ENCODE peak calls at places on chromosomes 11 and 22, in eight cellular contexts. One of them, this sample, is unnamed.
A peak's percentile ranks its signal among the peaks of the same experiment; 100 is the strongest.

GRCh38 chr22:43562843-43563242 is 151.0 kb downstream of the MPPED1 start:
- DNase-seq in iPS-NIHi11: peak; percentile 35
- DNase-seq in T-helper 2 cell: no peak
- DNase-seq in effector memory CD8-positive, alpha-beta T cell: no peak
- DNase-seq in T-helper 1 cell: no peak
- DNase-seq in T-helper 9 cell: no peak
- DNase-seq in NCI-H1436: no peak
- DNase-seq in AML-193: no peak
- DNase-seq in this sample: no peak

GRCh38 chr11:88420165-88420781 is 82.7 kb upstream of the CTSC start:
- DNase-seq in AML-193: peak; percentile 84
- DNase-seq in T-helper 1 cell: no peak
- DNase-seq in T-helper 9 cell: no peak
- DNase-seq in effector memory CD8-positive, alpha-beta T cell: no peak
- DNase-seq in NCI-H1436: no peak
- DNase-seq in iPS-NIHi11: no peak
- DNase-seq in T-helper 2 cell: no peak
- DNase-seq in this sample: no peak

GRCh38 chr22:20015971-20016733 is 471 bp downstream of the ARVCF start:
- DNase-seq in NCI-H1436: no peak
- DNase-seq in T-helper 1 cell: peak; percentile 19
- DNase-seq in T-helper 2 cell: peak; percentile 17
- DNase-seq in iPS-NIHi11: peak; percentile 70
- DNase-seq in AML-193: no peak
- DNase-seq in T-helper 9 cell: peak; percentile 22
- DNase-seq in effector memory CD8-positive, alpha-beta T cell: no peak
- DNase-seq in this sample: peak; percentile 86

GRCh38 chr11:63931045-63931444 is 7.8 kb upstream of the NAA40 start:
- DNase-seq in AML-193: no peak
- DNase-seq in T-helper 2 cell: no peak
- DNase-seq in effector memory CD8-positive, alpha-beta T cell: no peak
- DNase-seq in T-helper 9 cell: no peak
- DNase-seq in NCI-H1436: no peak
- DNase-seq in iPS-NIHi11: no peak
- DNase-seq in T-helper 1 cell: no peak
- DNase-seq in this sample: peak; percentile 85

GRCh38 chr11:125267548-125267947 is 103.0 kb downstream of the PKNOX2 start:
- DNase-seq in T-helper 1 cell: no peak
- DNase-seq in NCI-H1436: no peak
- DNase-seq in T-helper 9 cell: no peak
- DNase-seq in T-helper 2 cell: no peak
- DNase-seq in AML-193: no peak
- DNase-seq in iPS-NIHi11: no peak
- DNase-seq in effector memory CD8-positive, alpha-beta T cell: no peak
- DNase-seq in this sample: no peak

GRCh38 chr11:18618341-18619025 is 15.7 kb downstream of the SPTY2D1 start:
- DNase-seq in T-helper 1 cell: no peak
- DNase-seq in T-helper 9 cell: no peak
- DNase-seq in AML-193: no peak
- DNase-seq in effector memory CD8-positive, alpha-beta T cell: no peak
- DNase-seq in NCI-H1436: no peak
- DNase-seq in T-helper 2 cell: no peak
- DNase-seq in iPS-NIHi11: no peak
- DNase-seq in this sample: no peak

GRCh38 chr22:43886231-43886630 is 5.6 kb downstream of the PNPLA5 start:
- DNase-seq in T-helper 1 cell: no peak
- DNase-seq in effector memory CD8-positive, alpha-beta T cell: no peak
- DNase-seq in T-helper 9 cell: no peak
- DNase-seq in NCI-H1436: no peak
- DNase-seq in AML-193: no peak
- DNase-seq in iPS-NIHi11: no peak
- DNase-seq in T-helper 2 cell: no peak
- DNase-seq in this sample: peak; percentile 24

GRCh38 chr22:24230911-24231656 is 13.8 kb downstream of the GGT5 start:
- DNase-seq in T-helper 9 cell: peak; percentile 63
- DNase-seq in effector memory CD8-positive, alpha-beta T cell: peak; percentile 59
- DNase-seq in iPS-NIHi11: peak; percentile 92
- DNase-seq in AML-193: no peak
- DNase-seq in T-helper 2 cell: peak; percentile 52
- DNase-seq in NCI-H1436: peak; percentile 17
- DNase-seq in T-helper 1 cell: peak; percentile 38
- DNase-seq in this sample: no peak

GRCh38 chr22:44326549-44326881 is 13.8 kb upstream of the SHISAL1 start:
- DNase-seq in effector memory CD8-positive, alpha-beta T cell: no peak
- DNase-seq in T-helper 1 cell: no peak
- DNase-seq in iPS-NIHi11: no peak
- DNase-seq in T-helper 9 cell: no peak
- DNase-seq in T-helper 2 cell: no peak
- DNase-seq in NCI-H1436: no peak
- DNase-seq in AML-193: no peak
- DNase-seq in this sample: no peak

GRCh38 chr22:43535741-43536140 is 123.9 kb downstream of the MPPED1 start:
- DNase-seq in iPS-NIHi11: no peak
- DNase-seq in NCI-H1436: no peak
- DNase-seq in T-helper 1 cell: no peak
- DNase-seq in T-helper 2 cell: no peak
- DNase-seq in AML-193: no peak
- DNase-seq in effector memory CD8-positive, alpha-beta T cell: no peak
- DNase-seq in T-helper 9 cell: no peak
- DNase-seq in this sample: no peak

This sample was measured in posterior cingulate gyrus.